ENCODE peak calls at places on chromosomes 1 and 21, in four cellular contexts. One of them, this sample, is unnamed.

GRCh38 chr1:41656088-41656487 is 171.6 kb upstream of the EDN2 start:
- DNase-seq in fibroblast of pulmonary artery: no peak
- DNase-seq in cardiac fibroblast: no peak
- DNase-seq in HL-60: peak
- DNase-seq in this sample: no peak

GRCh38 chr21:21801921-21802320 is 803.7 kb downstream of the NCAM2 start:
- DNase-seq in fibroblast of pulmonary artery: no peak
- DNase-seq in cardiac fibroblast: no peak
- DNase-seq in HL-60: no peak
- DNase-seq in this sample: no peak

GRCh38 chr1:167291539-167292195 is 71.0 kb downstream of the POU2F1 start:
- DNase-seq in fibroblast of pulmonary artery: no peak
- DNase-seq in cardiac fibroblast: no peak
- DNase-seq in HL-60: no peak
- DNase-seq in this sample: peak

GRCh38 chr1:19073311-19074186 is 117.1 kb upstream of the IFFO2 start:
- DNase-seq in fibroblast of pulmonary artery: no peak
- DNase-seq in cardiac fibroblast: no peak
- DNase-seq in HL-60: no peak
- DNase-seq in this sample: no peak

GRCh38 chr1:56570924-56571372 is 8.4 kb downstream of the PLPP3 start:
- DNase-seq in fibroblast of pulmonary artery: no peak
- DNase-seq in cardiac fibroblast: no peak
- DNase-seq in HL-60: no peak
- DNase-seq in this sample: no peak

GRCh38 chr21:35686156-35686555 is 374.2 kb downstream of the SETD4 start:
- DNase-seq in fibroblast of pulmonary artery: no peak
- DNase-seq in cardiac fibroblast: no peak
- DNase-seq in HL-60: no peak
- DNase-seq in this sample: no peak

GRCh38 chr1:15261155-15262002 is 14.4 kb downstream of the FHAD1 start:
- DNase-seq in fibroblast of pulmonary artery: peak
- DNase-seq in cardiac fibroblast: peak
- DNase-seq in HL-60: peak
- DNase-seq in this sample: no peak

GRCh38 chr1:163056832-163057231 is 12.3 kb upstream of the RGS4 start:
- DNase-seq in fibroblast of pulmonary artery: peak
- DNase-seq in cardiac fibroblast: peak
- DNase-seq in HL-60: no peak
- DNase-seq in this sample: peak

GRCh38 chr1:111193712-111194480 is 6.5 kb downstream of the DENND2D start:
- DNase-seq in fibroblast of pulmonary artery: no peak
- DNase-seq in cardiac fibroblast: no peak
- DNase-seq in HL-60: no peak
- DNase-seq in this sample: no peak

GRCh38 chr1:179077396-179077795 is 4.5 kb upstream of the TOR3A start:
- DNase-seq in fibroblast of pulmonary artery: peak
- DNase-seq in cardiac fibroblast: peak
- DNase-seq in HL-60: no peak
- DNase-seq in this sample: peak

GRCh38 chr1:232149302-232150201 is 480.4 kb downstream of the SIPA1L2 start:
- DNase-seq in fibroblast of pulmonary artery: peak
- DNase-seq in cardiac fibroblast: peak
- DNase-seq in HL-60: no peak
- DNase-seq in this sample: peak

GRCh38 chr21:41881051-41881450 is 1.9 kb upstream of the PRDM15 start:
- DNase-seq in fibroblast of pulmonary artery: no peak
- DNase-seq in cardiac fibroblast: no peak
- DNase-seq in HL-60: no peak
- DNase-seq in this sample: no peak

GRCh38 chr1:101167891-101168290 is 68.9 kb upstream of the S1PR1 start:
- DNase-seq in fibroblast of pulmonary artery: no peak
- DNase-seq in cardiac fibroblast: no peak
- DNase-seq in HL-60: no peak
- DNase-seq in this sample: no peak

GRCh38 chr1:119006406-119007279 is 18.5 kb upstream of the TBX15 start:
- DNase-seq in fibroblast of pulmonary artery: no peak
- DNase-seq in cardiac fibroblast: no peak
- DNase-seq in HL-60: no peak
- DNase-seq in this sample: no peak

GRCh38 chr21:44368711-44369446 is 15.5 kb downstream of the TRPM2 start:
- DNase-seq in fibroblast of pulmonary artery: no peak
- DNase-seq in cardiac fibroblast: no peak
- DNase-seq in HL-60: no peak
- DNase-seq in this sample: no peak

GRCh38 chr1:6724517-6725141 is 23.0 kb upstream of the DNAJC11 start:
- DNase-seq in fibroblast of pulmonary artery: peak
- DNase-seq in cardiac fibroblast: peak
- DNase-seq in HL-60: no peak
- DNase-seq in this sample: peak

GRCh38 chr1:179708434-179709195 is 34.5 kb upstream of the FAM163A start:
- DNase-seq in fibroblast of pulmonary artery: peak
- DNase-seq in cardiac fibroblast: no peak
- DNase-seq in HL-60: no peak
- DNase-seq in this sample: no peak

GRCh38 chr21:38054334-38054733 is 138.1 kb upstream of the KCNJ6 start:
- DNase-seq in fibroblast of pulmonary artery: no peak
- DNase-seq in cardiac fibroblast: no peak
- DNase-seq in HL-60: no peak
- DNase-seq in this sample: no peak

GRCh38 chr21:30057108-30057507 is 109.5 kb downstream of the CLDN17 start:
- DNase-seq in fibroblast of pulmonary artery: no peak
- DNase-seq in cardiac fibroblast: no peak
- DNase-seq in HL-60: no peak
- DNase-seq in this sample: no peak

GRCh38 chr1:36352141-36352909 is 28.9 kb upstream of the EVA1B start:
- DNase-seq in fibroblast of pulmonary artery: peak
- DNase-seq in cardiac fibroblast: peak
- DNase-seq in HL-60: no peak
- DNase-seq in this sample: peak

GRCh38 chr1:227666286-227666685 is 68.8 kb downstream of the JMJD4 start:
- DNase-seq in fibroblast of pulmonary artery: no peak
- DNase-seq in cardiac fibroblast: peak
- DNase-seq in HL-60: no peak
- DNase-seq in this sample: no peak

GRCh38 chr1:84785231-84785630 is 95.0 kb upstream of the SSX2IP start:
- DNase-seq in fibroblast of pulmonary artery: no peak
- DNase-seq in cardiac fibroblast: no peak
- DNase-seq in HL-60: no peak
- DNase-seq in this sample: no peak

GRCh38 chr1:24489674-24490073 is 13.0 kb upstream of the RCAN3 start:
- DNase-seq in fibroblast of pulmonary artery: no peak
- DNase-seq in cardiac fibroblast: no peak
- DNase-seq in HL-60: no peak
- DNase-seq in this sample: no peak

GRCh38 chr1:212780759-212781158 is 10.8 kb downstream of the NSL1 start:
- DNase-seq in fibroblast of pulmonary artery: no peak
- DNase-seq in cardiac fibroblast: no peak
- DNase-seq in HL-60: no peak
- DNase-seq in this sample: no peak

GRCh38 chr1:212700597-212700891 is 904 bp upstream of the BATF3 start:
- DNase-seq in fibroblast of pulmonary artery: no peak
- DNase-seq in cardiac fibroblast: no peak
- DNase-seq in HL-60: no peak
- DNase-seq in this sample: no peak

GRCh38 chr1:27528701-27529637 is 39.0 kb upstream of the WASF2 start:
- DNase-seq in fibroblast of pulmonary artery: peak
- DNase-seq in cardiac fibroblast: peak
- DNase-seq in HL-60: no peak
- DNase-seq in this sample: peak

GRCh38 chr1:240149488-240150094 is 57.9 kb downstream of the FMN2 start:
- DNase-seq in fibroblast of pulmonary artery: peak
- DNase-seq in cardiac fibroblast: peak
- DNase-seq in HL-60: peak
- DNase-seq in this sample: peak

GRCh38 chr1:225772323-225772768 is 5.3 kb upstream of the SRP9 start:
- DNase-seq in fibroblast of pulmonary artery: peak
- DNase-seq in cardiac fibroblast: peak
- DNase-seq in HL-60: peak
- DNase-seq in this sample: peak

GRCh38 chr1:230568676-230569075 is 73.6 kb upstream of the COG2 start:
- DNase-seq in fibroblast of pulmonary artery: no peak
- DNase-seq in cardiac fibroblast: no peak
- DNase-seq in HL-60: no peak
- DNase-seq in this sample: no peak

GRCh38 chr1:154386643-154387352 is 18.3 kb upstream of the IL6R start:
- DNase-seq in fibroblast of pulmonary artery: no peak
- DNase-seq in cardiac fibroblast: no peak
- DNase-seq in HL-60: peak
- DNase-seq in this sample: no peak

GRCh38 chr1:181669209-181669608 is 185.9 kb downstream of the CACNA1E start:
- DNase-seq in fibroblast of pulmonary artery: no peak
- DNase-seq in cardiac fibroblast: no peak
- DNase-seq in HL-60: no peak
- DNase-seq in this sample: no peak

GRCh38 chr21:28084951-28085350 is 907.7 kb downstream of the LTN1 start:
- DNase-seq in fibroblast of pulmonary artery: no peak
- DNase-seq in cardiac fibroblast: no peak
- DNase-seq in HL-60: no peak
- DNase-seq in this sample: no peak

GRCh38 chr1:15111597-15111996 is 42.0 kb upstream of the TMEM51 start:
- DNase-seq in fibroblast of pulmonary artery: no peak
- DNase-seq in cardiac fibroblast: no peak
- DNase-seq in HL-60: no peak
- DNase-seq in this sample: no peak

GRCh38 chr1:86914998-86915736 is 732 bp downstream of the HS2ST1 start:
- DNase-seq in fibroblast of pulmonary artery: peak
- DNase-seq in cardiac fibroblast: peak
- DNase-seq in HL-60: peak
- DNase-seq in this sample: peak

GRCh38 chr1:223824712-223825111 is 21.0 kb downstream of the TP53BP2 start:
- DNase-seq in fibroblast of pulmonary artery: no peak
- DNase-seq in cardiac fibroblast: no peak
- DNase-seq in HL-60: peak
- DNase-seq in this sample: no peak

GRCh38 chr1:169024800-169025253 is 81.7 kb upstream of the ATP1B1 start:
- DNase-seq in fibroblast of pulmonary artery: no peak
- DNase-seq in cardiac fibroblast: no peak
- DNase-seq in HL-60: no peak
- DNase-seq in this sample: no peak

GRCh38 chr1:8858112-8858668 is 20.3 kb downstream of the ENO1 start:
- DNase-seq in fibroblast of pulmonary artery: peak
- DNase-seq in cardiac fibroblast: peak
- DNase-seq in HL-60: peak
- DNase-seq in this sample: peak

GRCh38 chr1:156232222-156232621 is 9.8 kb upstream of the BGLAP start:
- DNase-seq in fibroblast of pulmonary artery: no peak
- DNase-seq in cardiac fibroblast: no peak
- DNase-seq in HL-60: no peak
- DNase-seq in this sample: no peak

GRCh38 chr1:17648457-17649145 is 106.5 kb upstream of the ACTL8 start:
- DNase-seq in fibroblast of pulmonary artery: no peak
- DNase-seq in cardiac fibroblast: no peak
- DNase-seq in HL-60: no peak
- DNase-seq in this sample: no peak

GRCh38 chr1:202688401-202688800 is 21.9 kb downstream of the SYT2 start:
- DNase-seq in fibroblast of pulmonary artery: peak
- DNase-seq in cardiac fibroblast: no peak
- DNase-seq in HL-60: no peak
- DNase-seq in this sample: no peak

GRCh38 chr1:4653796-4654715 is at the start of gene AJAP1:
- DNase-seq in fibroblast of pulmonary artery: no peak
- DNase-seq in cardiac fibroblast: no peak
- DNase-seq in HL-60: no peak
- DNase-seq in this sample: no peak
- H3K4me3 ChIP-seq in fibroblast of pulmonary artery: no peak
- H3K4me3 ChIP-seq in cardiac fibroblast: no peak
- H3K4me3 ChIP-seq in HL-60: no peak
- H3K4me3 ChIP-seq in this sample: no peak

DNA sequence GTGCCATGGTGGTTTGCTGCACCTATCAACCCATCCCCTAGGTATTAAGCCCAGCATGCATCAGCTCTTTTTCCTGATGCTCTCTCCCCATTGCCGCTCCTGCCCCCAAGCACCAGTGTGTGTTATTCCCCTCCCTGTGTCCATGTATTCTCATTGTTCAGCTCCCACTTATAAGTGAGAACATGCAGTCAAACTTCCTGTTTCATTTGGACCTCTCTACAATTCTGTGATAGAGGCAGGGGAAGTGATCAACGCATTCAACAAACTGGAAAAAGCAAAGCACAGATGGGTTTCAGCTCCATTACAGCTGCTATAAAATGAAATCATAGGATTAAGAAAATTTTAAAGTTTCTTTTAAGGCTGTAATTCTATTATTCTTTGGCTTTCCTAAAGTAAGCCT is 23.3 kb upstream of the CD55 start:
- DNase-seq in fibroblast of pulmonary artery: no peak
- DNase-seq in cardiac fibroblast: no peak
- DNase-seq in HL-60: no peak
- DNase-seq in this sample: no peak
- H3K4me3 ChIP-seq in fibroblast of pulmonary artery: no peak
- H3K4me3 ChIP-seq in cardiac fibroblast: no peak
- H3K4me3 ChIP-seq in HL-60: no peak
- H3K4me3 ChIP-seq in this sample: no peak

GRCh38 chr1:39637301-39637700 is 2.1 kb downstream of the HEYL start:
- DNase-seq in fibroblast of pulmonary artery: no peak
- DNase-seq in cardiac fibroblast: no peak
- DNase-seq in HL-60: no peak
- DNase-seq in this sample: no peak
- H3K4me3 ChIP-seq in fibroblast of pulmonary artery: no peak
- H3K4me3 ChIP-seq in cardiac fibroblast: no peak
- H3K4me3 ChIP-seq in HL-60: no peak
- H3K4me3 ChIP-seq in this sample: no peak

DNA sequence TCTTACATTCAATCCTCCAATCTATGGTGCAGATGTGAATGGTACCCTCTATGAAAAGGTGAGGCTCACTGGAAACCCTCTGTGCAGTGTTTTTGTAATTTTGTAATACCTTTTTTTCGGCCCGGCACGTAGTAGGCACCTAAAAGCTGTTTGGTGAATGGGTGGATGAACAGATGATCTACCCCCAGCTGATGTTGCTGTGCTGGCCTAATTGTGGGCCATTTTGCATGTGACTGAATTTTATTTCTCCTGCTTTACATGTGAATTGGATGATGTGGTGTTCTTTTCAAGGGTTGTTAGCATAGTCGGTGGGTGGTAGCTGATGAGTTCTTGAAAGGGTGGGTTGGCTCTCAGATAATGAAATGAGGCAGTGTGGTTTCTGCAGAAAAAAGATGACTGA is 10.4 kb downstream of the KDM4A start:
- DNase-seq in fibroblast of pulmonary artery: no peak
- DNase-seq in cardiac fibroblast: no peak
- DNase-seq in HL-60: no peak
- DNase-seq in this sample: no peak
- H3K4me3 ChIP-seq in fibroblast of pulmonary artery: no peak
- H3K4me3 ChIP-seq in cardiac fibroblast: no peak
- H3K4me3 ChIP-seq in HL-60: no peak
- H3K4me3 ChIP-seq in this sample: no peak